ENCODE peak calls at places on chromosomes 5 and 9, in four cellular contexts. V, A, F and L are unnamed samples. For H3K27me3, the result is how much of the 10 kb centered on the place peaks cover.

GRCh38 chr5:149938272-149938671 is 6.3 kb downstream of the PDE6A start:
- DNase-seq in F (no peak), V (no peak), A (peak), L (no peak)

GRCh38 chr9:89536618-89537017 is 38.7 kb upstream of the SEMA4D start:
- DNase-seq in A (no peak), F (no peak), V (no peak), L (no peak)

GRCh38 chr9:125549465-125550215 is 157.4 kb downstream of the MAPKAP1 start:
- DNase-seq in V (no peak), F (no peak), A (peak), L (peak)

GRCh38 chr5:112691758-112692157 is 45.9 kb upstream of the APC start:
- DNase-seq in A (peak), V (no peak), F (no peak), L (no peak)

GRCh38 chr9:134661791-134662142 is 20.2 kb downstream of the COL5A1 start:
- DNase-seq in F (no peak), V (peak), A (no peak), L (peak)

GRCh38 chr9:136858844-136859757 is 7.0 kb downstream of the MAMDC4 start:
- DNase-seq in A (peak), V (no peak), F (no peak), L (peak)

GRCh38 chr9:115117999-115118470 is at the start of gene TNC:
- DNase-seq in F (peak), V (peak), A (peak), L (peak)

GRCh38 chr9:126296687-126297086 is 29.9 kb upstream of the MVB12B start:
- DNase-seq in V (no peak), F (no peak), A (no peak), L (no peak)

DNA sequence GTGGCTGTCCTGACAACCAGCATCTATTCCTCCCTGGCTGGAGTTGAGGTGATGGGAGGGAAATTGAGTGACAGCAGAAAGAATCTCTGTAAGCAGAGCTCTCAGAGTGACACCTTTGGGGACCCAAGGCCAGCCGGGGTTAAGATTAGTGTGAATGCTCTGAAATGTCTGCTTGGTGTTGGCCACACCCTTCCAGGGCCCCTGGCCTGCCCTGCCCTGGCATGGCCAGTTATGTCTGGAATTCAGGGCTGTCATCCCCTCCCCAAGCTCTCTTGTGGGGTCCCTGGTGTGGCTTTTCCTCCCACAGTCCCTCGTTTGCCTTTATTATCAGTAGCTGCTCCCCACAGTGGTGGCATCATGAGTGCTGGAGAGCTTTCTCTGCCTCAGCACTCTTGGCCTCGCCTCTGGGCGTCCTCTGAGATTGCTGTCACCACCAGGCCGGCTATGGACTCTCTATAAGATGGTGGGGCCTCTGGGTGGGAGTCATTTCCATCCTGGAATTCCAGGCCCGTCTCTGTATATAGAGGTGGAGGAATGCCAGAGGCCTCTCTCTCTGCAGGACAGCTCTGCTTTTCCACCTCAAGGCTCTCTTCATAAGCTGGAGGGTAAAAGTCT is 3.7 kb downstream of the TMEM252 start:
- DNase-seq in F (no peak), A (no peak), V (no peak), L (no peak)
- H3K27me3 ChIP-seq in F (under half), A (under half), V (under half), L (under half)

GRCh38 chr9:4604678-4605095 is 57.4 kb upstream of the PLPP6 start:
- DNase-seq in V (peak), A (peak), F (peak), L (peak)
- H3K4me3 ChIP-seq in V (no peak), A (no peak), F (no peak), L (no peak)

GRCh38 chr5:170445936-170446335 is 56.8 kb upstream of the KCNMB1 start:
- DNase-seq in A (no peak), V (no peak), F (no peak), L (no peak)
- H3K27me3 ChIP-seq in A (under half), V (under half), F (under half), L (under half)

DNA sequence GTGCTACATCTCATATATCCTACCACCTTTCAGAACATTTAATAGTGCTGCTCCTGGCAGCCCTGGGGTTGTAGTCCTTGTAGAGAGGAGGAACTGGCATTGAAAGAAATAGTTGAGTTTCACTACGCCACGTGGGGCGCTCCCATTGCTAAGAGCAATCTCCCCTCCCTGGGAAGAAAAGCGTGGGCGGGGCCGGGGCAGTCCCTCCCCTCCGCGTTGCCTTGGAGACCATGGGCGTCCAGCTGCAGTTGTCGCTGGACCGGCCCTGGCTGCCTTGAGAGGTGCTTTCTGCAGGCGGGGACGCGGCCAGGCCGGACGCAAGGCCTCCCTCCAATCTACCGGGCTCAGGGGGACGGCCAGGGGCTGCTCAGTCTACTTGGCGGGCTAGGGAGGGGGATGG is 368 bp upstream of the CCDC180 start:
- DNase-seq in F (peak), V (peak), A (peak), L (peak)
- H3K4me3 ChIP-seq in F (no peak), V (peak), A (no peak), L (no peak)

GRCh38 chr9:124341455-124342170 is 73.6 kb downstream of the PSMB7 start:
- DNase-seq in F (no peak), V (no peak), A (no peak), L (no peak)

GRCh38 chr9:124342946-124343485 is 72.2 kb downstream of the PSMB7 start:
- DNase-seq in A (peak), V (peak), F (peak), L (peak)

GRCh38 chr9:124342402-124342945 is 72.8 kb downstream of the PSMB7 start:
- DNase-seq in A (peak), V (no peak), F (no peak), L (no peak)

GRCh38 chr9:124339603-124340146 is 75.6 kb downstream of the PSMB7 start:
- DNase-seq in A (no peak), V (no peak), F (no peak), L (no peak)

GRCh38 chr9:124340219-124341069 is 74.8 kb downstream of the PSMB7 start:
- DNase-seq in A (no peak), F (no peak), V (no peak), L (no peak)
- H3K27me3 ChIP-seq in A (under half), F (under half), V (under half), L (under half)

GRCh38 chr5:111117149-111117548 is 25.0 kb downstream of the WDR36 start:
- DNase-seq in V (no peak), A (no peak), F (no peak), L (no peak)
- H3K4me3 ChIP-seq in V (no peak), A (no peak), F (no peak), L (no peak)

GRCh38 chr5:181119105-181119504 is 11.9 kb downstream of the OR2V1 start:
- DNase-seq in V (no peak), A (no peak), F (no peak), L (no peak)

GRCh38 chr5:181120761-181121160 is 10.2 kb downstream of the OR2V1 start:
- DNase-seq in F (no peak), A (no peak), V (no peak), L (no peak)

GRCh38 chr5:181121675-181122561 is 9.1 kb downstream of the OR2V1 start:
- DNase-seq in V (no peak), F (no peak), A (no peak), L (no peak)

GRCh38 chr5:181118369-181118768 is 12.6 kb downstream of the OR2V1 start:
- DNase-seq in F (no peak), V (no peak), A (no peak), L (no peak)

DNA sequence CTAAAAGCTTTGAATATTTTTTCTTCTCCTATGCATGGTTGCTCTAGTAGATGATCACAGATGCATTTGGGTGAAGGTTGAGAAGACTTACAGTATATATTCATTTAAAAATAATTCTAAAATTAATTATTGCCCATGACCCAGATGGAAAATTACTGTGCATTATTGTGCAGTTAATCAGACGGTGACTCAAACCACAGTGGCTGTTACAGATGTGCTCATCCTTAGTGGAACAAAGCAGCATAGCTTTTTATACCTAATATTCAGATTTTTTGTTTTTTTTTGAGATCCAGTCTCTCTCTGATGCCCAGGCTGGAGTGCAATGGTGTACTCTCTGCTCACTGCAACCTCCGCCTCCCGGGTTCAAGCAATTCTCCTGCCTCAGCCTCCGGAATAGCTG is 10.7 kb downstream of the OR2V1 start:
- DNase-seq in V (no peak), F (no peak), A (peak), L (no peak)
- H3K27me3 ChIP-seq in V (under half), F (under half), A (under half), L (half or more)